ENCODE peak calls at places on chromosomes 12 and 14, in nine cellular contexts. F is AG09309; N is BJ; P is K562; Z is kidney epithelial cell; B is CD8-positive, alpha-beta T cell; K is breast epithelium; W is astrocyte of the spinal cord; M is cardiac fibroblast. A is an unnamed sample.

GRCh38 chr14:55086939-55087338 is 35.5 kb downstream of the MAPK1IP1L start:
- DNase-seq in F (no peak), N (no peak), P (no peak), Z (no peak), B (no peak), K (no peak), W (no peak), M (no peak), A (no peak)

GRCh38 chr12:29207120-29207519 is 58.0 kb downstream of the FAR2 start:
- DNase-seq in F (no peak), N (no peak), P (no peak), Z (no peak), B (no peak), K (no peak), W (peak; percentile 50), M (peak; percentile 74), A (peak; percentile 39)

GRCh38 chr14:81400852-81401251 is 728 bp upstream of the STON2 start:
- DNase-seq in F (peak; percentile 99), N (peak; percentile 95), P (no peak), Z (peak; percentile 94), B (no peak), K (peak; percentile 74), W (peak; percentile 99), M (peak; percentile 99), A (peak; percentile 98)

GRCh38 chr12:17383321-17383720 is 706.7 kb downstream of the RERGL start:
- DNase-seq in F (no peak), N (no peak), P (no peak), Z (no peak), B (no peak), K (no peak), W (no peak), M (no peak), A (no peak)

GRCh38 chr14:22155582-22155981 is 433.4 kb downstream of the DAD1 start:
- DNase-seq in F (no peak), N (no peak), P (no peak), Z (no peak), B (no peak), K (no peak), W (no peak), M (no peak), A (no peak)

GRCh38 chr12:47458273-47458672 is 247.6 kb downstream of the RPAP3 start:
- DNase-seq in F (no peak), N (no peak), P (no peak), Z (peak; percentile 38), B (no peak), K (no peak), W (no peak), M (peak; percentile 2), A (no peak)

GRCh38 chr12:87848248-87848868 is 180.8 kb downstream of the C12orf50 start:
- DNase-seq in F (peak; percentile 27), N (peak; percentile 2), P (peak; percentile 20), Z (peak; percentile 38), B (no peak), K (no peak), W (peak; percentile 82), M (peak; percentile 80), A (peak; percentile 16)

GRCh38 chr12:23535441-23535840 is 414.0 kb downstream of the SOX5 start:
- DNase-seq in F (no peak), N (no peak), P (no peak), Z (no peak), B (no peak), K (no peak), W (no peak), M (no peak), A (no peak)

GRCh38 chr14:69980457-69981414 is 101.5 kb downstream of the SMOC1 start:
- DNase-seq in F (no peak), N (no peak), P (no peak), Z (no peak), B (no peak), K (no peak), W (no peak), M (no peak), A (no peak)

GRCh38 chr12:26009593-26009992 is 51.1 kb downstream of the RASSF8 start:
- DNase-seq in F (no peak), N (no peak), P (no peak), Z (no peak), B (no peak), K (no peak), W (no peak), M (no peak), A (no peak)
- H3K4me3 ChIP-seq in F (no peak overlapping the region), N (no peak overlapping the region), P (no peak overlapping the region), Z (no peak overlapping the region), B (no peak overlapping the region), K (no peak overlapping the region), W (no peak overlapping the region), M (no peak overlapping the region), A (no peak overlapping the region)

GRCh38 chr14:87901196-87901595 is 91.8 kb downstream of the GALC start:
- DNase-seq in F (no peak), N (no peak), P (no peak), Z (no peak), B (no peak), K (no peak), W (no peak), M (peak; percentile 10), A (no peak)

GRCh38 chr14:87896393-87897380 is 96.3 kb downstream of the GALC start:
- DNase-seq in F (no peak), N (no peak), P (peak; percentile 41), Z (no peak), B (no peak), K (no peak), W (peak; percentile 64), M (peak; percentile 75), A (peak; percentile 10)

GRCh38 chr14:87899228-87899627 is 93.8 kb downstream of the GALC start:
- DNase-seq in F (no peak), N (no peak), P (no peak), Z (peak; percentile 29), B (no peak), K (no peak), W (no peak), M (no peak), A (no peak)

GRCh38 chr14:87901652-87902051 is 91.3 kb downstream of the GALC start:
- DNase-seq in F (no peak), N (no peak), P (no peak), Z (no peak), B (no peak), K (no peak), W (no peak), M (no peak), A (no peak)

DNA sequence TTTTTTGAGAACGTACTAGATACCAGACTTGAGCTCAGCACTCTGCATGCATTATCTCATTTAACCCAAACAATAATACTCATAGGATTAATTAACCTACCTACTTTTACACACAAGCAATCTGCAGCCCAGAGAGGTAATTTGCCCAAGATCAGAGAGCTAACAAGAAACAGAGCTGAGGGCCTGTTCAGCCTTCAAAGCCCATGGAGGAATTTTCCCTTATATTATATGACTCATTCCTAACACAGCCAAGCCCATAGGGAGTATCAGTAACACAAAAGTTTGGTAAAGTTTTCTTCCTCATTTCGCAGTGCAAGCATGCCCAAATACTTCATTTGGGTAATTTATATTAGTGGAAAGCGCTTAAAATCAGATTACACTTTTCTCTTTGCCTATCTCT is 94.7 kb downstream of the GALC start:
- DNase-seq in F (no peak), N (no peak), P (no peak), Z (no peak), B (no peak), K (no peak), W (no peak), M (peak; percentile 7), A (no peak)
- H3K4me3 ChIP-seq in F (no peak overlapping the region), N (no peak overlapping the region), P (no peak overlapping the region), Z (no peak overlapping the region), B (no peak overlapping the region), K (no peak overlapping the region), W (no peak overlapping the region), M (no peak overlapping the region), A (no peak overlapping the region)

GRCh38 chr14:34733245-34733644 is 18.9 kb upstream of the CFL2 start:
- DNase-seq in F (no peak), N (no peak), P (no peak), Z (peak; percentile 53), B (no peak), K (no peak), W (peak; percentile 23), M (peak; percentile 8), A (no peak)
- H3K4me3 ChIP-seq in F (no peak overlapping the region), N (no peak overlapping the region), P (no peak overlapping the region), Z (no peak overlapping the region), B (no peak overlapping the region), K (no peak overlapping the region), W (no peak overlapping the region), M (no peak overlapping the region), A (no peak overlapping the region)

DNA sequence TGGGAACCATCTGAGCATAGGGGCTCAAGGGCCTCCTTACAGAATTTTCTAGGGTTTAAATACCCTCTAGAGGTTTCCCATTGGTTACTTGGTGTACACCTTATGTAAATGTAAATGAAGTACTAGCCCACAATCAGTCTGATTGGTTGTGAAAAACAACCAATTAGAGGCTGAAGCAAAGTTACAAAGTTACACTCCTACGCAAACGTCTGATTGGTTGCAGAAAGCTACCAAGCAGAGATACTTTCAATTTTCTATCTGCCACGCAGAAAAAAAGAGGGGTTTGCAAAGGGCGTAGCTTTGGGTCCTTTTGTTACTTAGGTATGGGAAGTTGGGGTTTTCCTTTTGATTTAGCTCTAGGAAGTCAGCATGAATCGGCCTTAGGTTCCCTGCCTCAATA is 1.8 kb upstream of the TMEM19 start:
- DNase-seq in F (no peak), N (no peak), P (no peak), Z (no peak), B (no peak), K (no peak), W (no peak), M (no peak), A (no peak)
- H3K4me3 ChIP-seq in F (no peak overlapping the region), N (no peak overlapping the region), P (no peak overlapping the region), Z (no peak overlapping the region), B (no peak overlapping the region), K (peak overlapping the region; percentile 20), W (no peak overlapping the region), M (no peak overlapping the region), A (no peak overlapping the region)

GRCh38 chr12:132014092-132014914 is 64.6 kb downstream of the EP400 start:
- DNase-seq in F (no peak), N (no peak), P (no peak), Z (no peak), B (no peak), K (no peak), W (peak; percentile 10), M (no peak), A (no peak)

GRCh38 chr12:132015686-132016430 is 66.1 kb downstream of the EP400 start:
- DNase-seq in F (no peak), N (no peak), P (no peak), Z (no peak), B (no peak), K (no peak), W (no peak), M (no peak), A (no peak)

GRCh38 chr12:132018193-132018916 is 68.6 kb downstream of the EP400 start:
- DNase-seq in F (no peak), N (no peak), P (peak; percentile 34), Z (no peak), B (no peak), K (no peak), W (no peak), M (peak; percentile 18), A (no peak)

GRCh38 chr12:132019891-132020290 is 70.1 kb downstream of the EP400 start:
- DNase-seq in F (no peak), N (no peak), P (no peak), Z (no peak), B (no peak), K (no peak), W (no peak), M (no peak), A (no peak)

DNA sequence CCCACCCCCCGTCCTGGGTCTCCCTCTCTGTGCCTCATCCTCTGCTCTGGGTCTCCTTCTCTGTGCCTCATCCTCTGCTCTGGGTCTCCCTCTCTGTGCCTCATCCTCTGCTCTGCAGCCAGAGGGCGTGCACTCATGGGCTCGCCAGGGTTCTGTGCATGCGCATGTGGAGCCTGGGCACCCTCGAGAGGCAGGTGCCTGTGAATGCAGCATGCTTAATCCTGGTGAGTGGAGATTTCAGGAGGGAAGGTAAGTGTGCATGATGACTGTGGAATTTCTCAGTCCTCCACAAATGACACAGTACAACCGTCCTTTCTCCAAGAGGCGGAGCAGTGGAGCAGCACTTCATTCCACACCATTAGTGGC is 65.2 kb downstream of the EP400 start:
- DNase-seq in F (no peak), N (no peak), P (no peak), Z (no peak), B (no peak), K (no peak), W (no peak), M (no peak), A (no peak)
- H3K4me3 ChIP-seq in F (no peak overlapping the region), N (no peak overlapping the region), P (no peak overlapping the region), Z (no peak overlapping the region), B (no peak overlapping the region), K (no peak overlapping the region), W (no peak overlapping the region), M (no peak overlapping the region), A (no peak overlapping the region)

A was measured in skeletal muscle cell.